ENCODE peak calls at places on chromosomes 3 and 15, in eight cellular contexts. One of them, this sample, is unnamed.

GRCh38 chr3:4695846-4696245 is 202.7 kb downstream of the ITPR1 start:
- DNase-seq in uterus: no peak
- DNase-seq in IMR-90: peak; percentile 23
- DNase-seq in HCT116: no peak
- DNase-seq in body of pancreas: no peak
- DNase-seq in A549: no peak
- DNase-seq in ovary: no peak
- DNase-seq in NB4: no peak
- DNase-seq in this sample: no peak

GRCh38 chr3:117408811-117409210 is 699.2 kb downstream of the TUSC7 start:
- DNase-seq in ovary: no peak
- DNase-seq in uterus: no peak
- DNase-seq in IMR-90: peak; percentile 52
- DNase-seq in HCT116: no peak
- DNase-seq in NB4: no peak
- DNase-seq in body of pancreas: no peak
- DNase-seq in A549: no peak
- DNase-seq in this sample: no peak

GRCh38 chr15:68504721-68505090 is 72.7 kb upstream of the ITGA11 start:
- DNase-seq in HCT116: no peak
- DNase-seq in IMR-90: peak; percentile 10
- DNase-seq in uterus: no peak
- DNase-seq in body of pancreas: no peak
- DNase-seq in NB4: no peak
- DNase-seq in A549: no peak
- DNase-seq in ovary: no peak
- DNase-seq in this sample: no peak

GRCh38 chr15:78063966-78064365 is 13.5 kb downstream of the TBC1D2B start:
- DNase-seq in HCT116: no peak
- DNase-seq in NB4: no peak
- DNase-seq in IMR-90: peak; percentile 79
- DNase-seq in A549: no peak
- DNase-seq in ovary: no peak
- DNase-seq in uterus: no peak
- DNase-seq in body of pancreas: no peak
- DNase-seq in this sample: no peak

GRCh38 chr3:86984271-86984670 is 6.7 kb downstream of the VGLL3 start:
- DNase-seq in A549: no peak
- DNase-seq in ovary: no peak
- DNase-seq in IMR-90: peak; percentile 38
- DNase-seq in body of pancreas: no peak
- DNase-seq in HCT116: no peak
- DNase-seq in uterus: no peak
- DNase-seq in NB4: no peak
- DNase-seq in this sample: no peak

GRCh38 chr15:79282371-79283251 is at the start of gene ANKRD34C:
- DNase-seq in HCT116: no peak
- DNase-seq in NB4: no peak
- DNase-seq in uterus: no peak
- DNase-seq in A549: no peak
- DNase-seq in IMR-90: no peak
- DNase-seq in ovary: no peak
- DNase-seq in body of pancreas: no peak
- DNase-seq in this sample: no peak

GRCh38 chr15:44882499-44882968 is 74.0 kb upstream of the TERB2 start:
- DNase-seq in IMR-90: no peak
- DNase-seq in body of pancreas: no peak
- DNase-seq in NB4: no peak
- DNase-seq in ovary: no peak
- DNase-seq in HCT116: no peak
- DNase-seq in uterus: no peak
- DNase-seq in A549: no peak
- DNase-seq in this sample: no peak

GRCh38 chr3:65575376-65575840 is 463.3 kb downstream of the MAGI1 start:
- DNase-seq in uterus: no peak
- DNase-seq in IMR-90: peak; percentile 98
- DNase-seq in ovary: no peak
- DNase-seq in A549: peak; percentile 40
- DNase-seq in NB4: no peak
- DNase-seq in HCT116: no peak
- DNase-seq in body of pancreas: no peak
- DNase-seq in this sample: no peak

GRCh38 chr3:100954990-100955389 is 38.2 kb downstream of the ABI3BP start:
- DNase-seq in ovary: no peak
- DNase-seq in A549: no peak
- DNase-seq in NB4: no peak
- DNase-seq in uterus: peak; percentile 32
- DNase-seq in IMR-90: peak; percentile 97
- DNase-seq in body of pancreas: no peak
- DNase-seq in HCT116: no peak
- DNase-seq in this sample: peak; percentile 67

GRCh38 chr3:14806641-14807263 is 12.0 kb upstream of the FGD5 start:
- DNase-seq in ovary: no peak
- DNase-seq in IMR-90: peak; percentile 4
- DNase-seq in uterus: no peak
- DNase-seq in HCT116: no peak
- DNase-seq in body of pancreas: no peak
- DNase-seq in NB4: peak; percentile 80
- DNase-seq in A549: no peak
- DNase-seq in this sample: no peak

GRCh38 chr3:113264249-113264648 is 52.9 kb downstream of the BOC start:
- DNase-seq in ovary: no peak
- DNase-seq in IMR-90: no peak
- DNase-seq in A549: no peak
- DNase-seq in body of pancreas: no peak
- DNase-seq in HCT116: no peak
- DNase-seq in NB4: no peak
- DNase-seq in uterus: no peak
- DNase-seq in this sample: peak; percentile 34

GRCh38 chr3:157347577-157348303 is 88.9 kb upstream of the PTX3 start:
- DNase-seq in IMR-90: no peak
- DNase-seq in ovary: no peak
- DNase-seq in HCT116: no peak
- DNase-seq in uterus: no peak
- DNase-seq in A549: no peak
- DNase-seq in body of pancreas: no peak
- DNase-seq in NB4: no peak
- DNase-seq in this sample: no peak

GRCh38 chr15:27399236-27399635 is 428.3 kb downstream of the GABRG3 start:
- DNase-seq in body of pancreas: no peak
- DNase-seq in uterus: no peak
- DNase-seq in HCT116: no peak
- DNase-seq in A549: no peak
- DNase-seq in IMR-90: no peak
- DNase-seq in ovary: no peak
- DNase-seq in NB4: no peak
- DNase-seq in this sample: no peak

GRCh38 chr15:80526556-80527340 is 122.6 kb downstream of the ARNT2 start:
- DNase-seq in IMR-90: peak; percentile 84
- DNase-seq in HCT116: no peak
- DNase-seq in A549: no peak
- DNase-seq in ovary: no peak
- DNase-seq in uterus: no peak
- DNase-seq in body of pancreas: no peak
- DNase-seq in NB4: no peak
- DNase-seq in this sample: no peak

GRCh38 chr3:53044371-53045106 is 1.3 kb downstream of the SFMBT1 start:
- DNase-seq in ovary: peak; percentile 60
- DNase-seq in A549: peak; percentile 43
- DNase-seq in uterus: no peak
- DNase-seq in NB4: peak; percentile 66
- DNase-seq in IMR-90: peak; percentile 40
- DNase-seq in HCT116: no peak
- DNase-seq in body of pancreas: no peak
- DNase-seq in this sample: no peak

GRCh38 chr3:113531826-113532697 is at the start of gene SIDT1:
- DNase-seq in A549: peak; percentile 48
- DNase-seq in ovary: no peak
- DNase-seq in body of pancreas: peak; percentile 55
- DNase-seq in HCT116: no peak
- DNase-seq in IMR-90: no peak
- DNase-seq in NB4: peak; percentile 42
- DNase-seq in uterus: no peak
- DNase-seq in this sample: no peak

GRCh38 chr15:101650145-101650544 is 2.0 kb downstream of the TM2D3 start:
- DNase-seq in HCT116: no peak
- DNase-seq in ovary: no peak
- DNase-seq in IMR-90: no peak
- DNase-seq in NB4: no peak
- DNase-seq in uterus: no peak
- DNase-seq in body of pancreas: no peak
- DNase-seq in A549: no peak
- DNase-seq in this sample: no peak
- TF ChIP-seq POLR2A in HCT116: no peak
- TF ChIP-seq POLR2A in ovary: no peak
- TF ChIP-seq POLR2A in IMR-90: no peak
- TF ChIP-seq POLR2A in NB4: no peak
- TF ChIP-seq POLR2A in uterus: no peak
- TF ChIP-seq POLR2A in body of pancreas: no peak
- TF ChIP-seq POLR2A in A549: no peak
- TF ChIP-seq POLR2A in this sample: no peak

DNA sequence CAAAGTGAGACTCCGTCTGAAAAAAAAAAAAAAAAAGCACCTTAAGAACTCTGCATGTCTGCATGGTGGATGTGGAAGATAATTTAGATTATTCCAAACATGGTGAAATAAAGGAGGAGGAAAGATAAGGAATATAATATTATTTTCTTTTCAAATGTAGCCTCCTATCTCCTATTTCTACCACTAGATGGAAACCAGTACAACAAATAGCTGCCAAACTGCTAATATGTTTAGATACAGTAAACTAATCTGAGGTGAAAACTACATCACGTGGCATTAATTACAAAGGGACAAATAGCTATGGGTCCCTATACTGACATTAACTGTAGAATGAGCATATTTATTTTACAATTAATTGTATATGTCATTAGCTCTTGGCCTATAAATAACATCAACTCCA is 197.8 kb downstream of the TBC1D5 start:
- DNase-seq in body of pancreas: no peak
- DNase-seq in HCT116: no peak
- DNase-seq in IMR-90: peak; percentile 1
- DNase-seq in uterus: no peak
- DNase-seq in ovary: no peak
- DNase-seq in A549: peak; percentile 7
- DNase-seq in NB4: no peak
- DNase-seq in this sample: no peak
- TF ChIP-seq CTCF in body of pancreas: no peak
- TF ChIP-seq CTCF in HCT116: no peak
- TF ChIP-seq CTCF in IMR-90: peak; percentile 27
- TF ChIP-seq CTCF in uterus: no peak
- TF ChIP-seq CTCF in ovary: no peak
- TF ChIP-seq CTCF in A549: peak; percentile 45
- TF ChIP-seq CTCF in NB4: no peak
- TF ChIP-seq CTCF in this sample: no peak

DNA sequence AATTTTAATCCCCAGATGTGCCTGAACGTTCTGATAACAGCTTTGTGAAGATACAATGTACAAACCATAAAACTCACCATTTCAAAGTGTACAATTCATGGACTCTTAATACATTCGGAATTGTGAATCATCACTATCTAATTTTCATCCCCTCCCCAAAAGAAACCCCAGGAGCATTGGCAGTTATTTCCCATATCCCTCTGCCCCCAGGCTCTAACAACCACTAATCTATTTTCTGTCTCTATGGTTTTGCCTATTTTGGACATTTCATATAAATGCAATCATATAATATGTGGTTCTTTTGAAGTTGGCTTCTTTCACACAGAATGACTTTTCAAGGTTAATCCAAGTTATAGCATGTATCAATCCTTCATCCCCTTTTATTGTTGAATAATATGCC is 25.3 kb downstream of the PRICKLE2 start:
- DNase-seq in A549: no peak
- DNase-seq in IMR-90: no peak
- DNase-seq in body of pancreas: no peak
- DNase-seq in uterus: no peak
- DNase-seq in HCT116: no peak
- DNase-seq in ovary: no peak
- DNase-seq in NB4: no peak
- DNase-seq in this sample: no peak
- H3K4me3 ChIP-seq in A549: no peak overlapping the region
- H3K4me3 ChIP-seq in IMR-90: no peak overlapping the region
- H3K4me3 ChIP-seq in body of pancreas: no peak overlapping the region
- H3K4me3 ChIP-seq in uterus: no peak overlapping the region
- H3K4me3 ChIP-seq in HCT116: no peak overlapping the region
- H3K4me3 ChIP-seq in ovary: no peak overlapping the region
- H3K4me3 ChIP-seq in NB4: no peak overlapping the region
- H3K4me3 ChIP-seq in this sample: no peak overlapping the region

GRCh38 chr3:194070220-194070633 is 65.7 kb upstream of the HES1 start:
- DNase-seq in HCT116: no peak
- DNase-seq in IMR-90: no peak
- DNase-seq in uterus: no peak
- DNase-seq in body of pancreas: no peak
- DNase-seq in A549: no peak
- DNase-seq in NB4: no peak
- DNase-seq in ovary: no peak
- DNase-seq in this sample: no peak
- TF ChIP-seq POLR2A in HCT116: no peak
- TF ChIP-seq POLR2A in IMR-90: no peak
- TF ChIP-seq POLR2A in uterus: no peak
- TF ChIP-seq POLR2A in body of pancreas: no peak
- TF ChIP-seq POLR2A in A549: no peak
- TF ChIP-seq POLR2A in NB4: no peak
- TF ChIP-seq POLR2A in ovary: no peak
- TF ChIP-seq POLR2A in this sample: no peak

DNA sequence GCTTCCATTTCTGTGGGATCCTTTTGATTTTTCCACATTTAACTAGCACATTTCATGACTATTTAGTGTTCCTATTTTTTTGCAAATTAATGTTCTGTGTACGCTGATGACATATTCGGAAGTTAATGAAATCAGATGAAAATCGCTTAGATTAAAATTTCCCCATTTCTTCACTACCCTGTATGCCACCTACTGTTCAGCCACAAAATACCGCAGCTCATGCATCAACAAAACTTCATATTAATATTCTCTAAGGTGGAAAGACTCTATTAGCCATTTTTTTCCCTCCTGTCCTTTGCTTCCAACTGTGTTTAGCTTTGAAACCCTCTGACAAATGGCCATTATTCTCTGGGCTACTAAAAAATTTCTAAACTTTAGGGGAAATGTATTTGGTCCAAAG is 300.6 kb downstream of the MECOM start:
- DNase-seq in uterus: no peak
- DNase-seq in body of pancreas: no peak
- DNase-seq in HCT116: no peak
- DNase-seq in ovary: no peak
- DNase-seq in IMR-90: no peak
- DNase-seq in A549: no peak
- DNase-seq in NB4: no peak
- DNase-seq in this sample: no peak
- TF ChIP-seq CTCF in uterus: no peak
- TF ChIP-seq CTCF in body of pancreas: no peak
- TF ChIP-seq CTCF in HCT116: no peak
- TF ChIP-seq CTCF in ovary: no peak
- TF ChIP-seq CTCF in IMR-90: peak; percentile 30
- TF ChIP-seq CTCF in A549: no peak
- TF ChIP-seq CTCF in NB4: peak; percentile 2
- TF ChIP-seq CTCF in this sample: no peak